ENCODE peak calls at places on chromosomes 4 and X, in five cellular contexts. A, C, D, M and R are unnamed samples.
A peak's percentile ranks its signal among the peaks of the same experiment; 100 is the strongest.

GRCh38 chr4:136484996-136485395 is 1047.3 kb downstream of the PCDH18 start:
- DNase-seq in A (no peak), C (no peak), D (no peak), M (no peak), R (no peak)

GRCh38 chrX:85052636-85053343 is 49.1 kb downstream of the APOOL start:
- DNase-seq in A (peak; percentile 68), C (no peak), D (no peak), M (no peak), R (peak; percentile 45)

GRCh38 chrX:130575831-130576404 is 174.1 kb downstream of the RBMX2 start:
- DNase-seq in A (peak; percentile 7), C (peak; percentile 11), D (peak; percentile 15), M (no peak), R (no peak)

GRCh38 chr4:180057198-180057821 is 2185.9 kb upstream of the TENM3 start:
- DNase-seq in A (no peak), C (no peak), D (no peak), M (no peak), R (no peak)

GRCh38 chr4:159390648-159391047 is 287.8 kb downstream of the RAPGEF2 start:
- DNase-seq in A (peak; percentile 99), C (no peak), D (no peak), M (no peak), R (peak; percentile 47)

GRCh38 chrX:87003031-87003430 is 514.6 kb upstream of the KLHL4 start:
- DNase-seq in A (no peak), C (no peak), D (no peak), M (no peak), R (no peak)

GRCh38 chrX:13968198-13968597 is 61.5 kb downstream of the GEMIN8 start:
- DNase-seq in A (no peak), C (no peak), D (no peak), M (no peak), R (no peak)

GRCh38 chrX:142089193-142089592 is 115.9 kb downstream of the MAGEC2 start:
- DNase-seq in A (no peak), C (no peak), D (no peak), M (no peak), R (no peak)

GRCh38 chrX:112688242-112688641 is 8.5 kb upstream of the LHFPL1 start:
- DNase-seq in A (no peak), C (no peak), D (no peak), M (no peak), R (no peak)

GRCh38 chr4:47278631-47279030 is 184.9 kb downstream of the COMMD8 start:
- DNase-seq in A (no peak), C (no peak), D (no peak), M (no peak), R (no peak)